ENCODE peak calls at places on chromosomes 4 and X, in six cellular contexts. One of them, this sample, is unnamed.

GRCh38 chr4:78671812-78672440 is 104.2 kb upstream of the BMP2K start:
- DNase-seq in tibial nerve: no peak
- DNase-seq in aorta: no peak
- DNase-seq in ELF-1: no peak
- DNase-seq in H7: no peak
- DNase-seq in head of caudate nucleus: no peak
- DNase-seq in this sample: no peak

GRCh38 chr4:8088966-8089491 is 69.6 kb downstream of the ABLIM2 start:
- DNase-seq in tibial nerve: no peak
- DNase-seq in aorta: no peak
- DNase-seq in head of caudate nucleus: no peak
- DNase-seq in H7: no peak
- DNase-seq in ELF-1: no peak
- DNase-seq in this sample: no peak

GRCh38 chr4:143262838-143263237 is 73.8 kb upstream of the GAB1 start:
- DNase-seq in H7: no peak
- DNase-seq in aorta: no peak
- DNase-seq in ELF-1: no peak
- DNase-seq in tibial nerve: no peak
- DNase-seq in head of caudate nucleus: no peak
- DNase-seq in this sample: no peak

GRCh38 chr4:77652237-77652897 is 46.7 kb downstream of the CXCL13 start:
- DNase-seq in ELF-1: no peak
- DNase-seq in head of caudate nucleus: peak
- DNase-seq in tibial nerve: no peak
- DNase-seq in H7: no peak
- DNase-seq in aorta: no peak
- DNase-seq in this sample: no peak

GRCh38 chr4:48331577-48332340 is 9.6 kb upstream of the SLAIN2 start:
- DNase-seq in H7: no peak
- DNase-seq in tibial nerve: no peak
- DNase-seq in head of caudate nucleus: no peak
- DNase-seq in ELF-1: peak
- DNase-seq in aorta: no peak
- DNase-seq in this sample: no peak

GRCh38 chr4:174069848-174070330 is 213.6 kb downstream of the FBXO8 start:
- DNase-seq in aorta: no peak
- DNase-seq in tibial nerve: no peak
- DNase-seq in head of caudate nucleus: no peak
- DNase-seq in ELF-1: no peak
- DNase-seq in H7: no peak
- DNase-seq in this sample: no peak

GRCh38 chr4:13430834-13431568 is 53.1 kb downstream of the RAB28 start:
- DNase-seq in tibial nerve: no peak
- DNase-seq in head of caudate nucleus: no peak
- DNase-seq in aorta: no peak
- DNase-seq in H7: peak
- DNase-seq in ELF-1: peak
- DNase-seq in this sample: no peak

GRCh38 chr4:67723949-67724348 is 23.0 kb upstream of the UBA6 start:
- DNase-seq in head of caudate nucleus: no peak
- DNase-seq in H7: peak
- DNase-seq in tibial nerve: no peak
- DNase-seq in aorta: no peak
- DNase-seq in ELF-1: peak
- DNase-seq in this sample: peak

GRCh38 chrX:110000854-110001701 is 1.8 kb upstream of the TMEM164 start:
- DNase-seq in H7: no peak
- DNase-seq in head of caudate nucleus: no peak
- DNase-seq in aorta: no peak
- DNase-seq in tibial nerve: no peak
- DNase-seq in ELF-1: no peak
- DNase-seq in this sample: no peak

GRCh38 chrX:147957291-147957690 is 23.8 kb upstream of the FMR1NB start:
- DNase-seq in ELF-1: no peak
- DNase-seq in H7: no peak
- DNase-seq in aorta: no peak
- DNase-seq in tibial nerve: no peak
- DNase-seq in head of caudate nucleus: no peak
- DNase-seq in this sample: no peak

GRCh38 chr4:142838781-142839180 is 7.3 kb downstream of the INPP4B start:
- DNase-seq in head of caudate nucleus: no peak
- DNase-seq in H7: no peak
- DNase-seq in aorta: no peak
- DNase-seq in ELF-1: no peak
- DNase-seq in tibial nerve: no peak
- DNase-seq in this sample: no peak

GRCh38 chr4:93157984-93158383 is 670.6 kb upstream of the ATOH1 start:
- DNase-seq in H7: no peak
- DNase-seq in tibial nerve: no peak
- DNase-seq in ELF-1: no peak
- DNase-seq in aorta: no peak
- DNase-seq in head of caudate nucleus: no peak
- DNase-seq in this sample: no peak

GRCh38 chr4:7999279-7999678 is 59.6 kb upstream of the AFAP1 start:
- DNase-seq in H7: no peak
- DNase-seq in ELF-1: no peak
- DNase-seq in head of caudate nucleus: no peak
- DNase-seq in tibial nerve: no peak
- DNase-seq in aorta: peak
- DNase-seq in this sample: no peak